ENCODE peak calls at places on chromosomes 13 and 19, in six cellular contexts. One of them, this sample, is unnamed. For H3K9me3, the result is how much of the 10 kb centered on the place peaks cover.

GRCh38 chr19:53532362-53532761 is 5.6 kb upstream of the ZNF331 start:
- DNase-seq in body of pancreas: no peak
- DNase-seq in breast epithelium: no peak
- DNase-seq in gastrocnemius medialis: no peak
- DNase-seq in A549: no peak
- DNase-seq in transverse colon: no peak
- DNase-seq in this sample: no peak

GRCh38 chr13:96036515-96036914 is 16.7 kb downstream of the UGGT2 start:
- DNase-seq in body of pancreas: no peak
- DNase-seq in breast epithelium: no peak
- DNase-seq in transverse colon: no peak
- DNase-seq in gastrocnemius medialis: no peak
- DNase-seq in A549: no peak
- DNase-seq in this sample: no peak

GRCh38 chr13:101691326-101691725 is 238.9 kb downstream of the ITGBL1 start:
- DNase-seq in breast epithelium: no peak
- DNase-seq in gastrocnemius medialis: no peak
- DNase-seq in body of pancreas: no peak
- DNase-seq in A549: no peak
- DNase-seq in transverse colon: no peak
- DNase-seq in this sample: no peak

GRCh38 chr19:10871711-10872550 is 578 bp downstream of the CARM1 start:
- DNase-seq in breast epithelium: peak
- DNase-seq in gastrocnemius medialis: peak
- DNase-seq in transverse colon: peak
- DNase-seq in A549: no peak
- DNase-seq in body of pancreas: peak
- DNase-seq in this sample: peak

GRCh38 chr13:49495783-49496762 is at the start of gene PHF11:
- DNase-seq in body of pancreas: peak
- DNase-seq in gastrocnemius medialis: peak
- DNase-seq in transverse colon: peak
- DNase-seq in breast epithelium: peak
- DNase-seq in A549: peak
- DNase-seq in this sample: peak

GRCh38 chr19:10751109-10751972 is 33.5 kb downstream of the DNM2 start:
- DNase-seq in A549: no peak
- DNase-seq in gastrocnemius medialis: no peak
- DNase-seq in body of pancreas: peak
- DNase-seq in transverse colon: peak
- DNase-seq in breast epithelium: peak
- DNase-seq in this sample: no peak

GRCh38 chr13:35865341-35866240 is 265.6 kb downstream of the DCLK1 start:
- DNase-seq in gastrocnemius medialis: no peak
- DNase-seq in breast epithelium: no peak
- DNase-seq in transverse colon: no peak
- DNase-seq in body of pancreas: no peak
- DNase-seq in A549: no peak
- DNase-seq in this sample: no peak

GRCh38 chr19:50398675-50399367 is 14.7 kb downstream of the POLD1 start:
- DNase-seq in breast epithelium: no peak
- DNase-seq in body of pancreas: no peak
- DNase-seq in gastrocnemius medialis: no peak
- DNase-seq in transverse colon: no peak
- DNase-seq in A549: no peak
- DNase-seq in this sample: no peak

GRCh38 chr13:111034811-111035210 is 80.3 kb upstream of the ARHGEF7 start:
- DNase-seq in breast epithelium: no peak
- DNase-seq in body of pancreas: no peak
- DNase-seq in gastrocnemius medialis: no peak
- DNase-seq in transverse colon: no peak
- DNase-seq in A549: no peak
- DNase-seq in this sample: no peak

GRCh38 chr13:36154567-36155231 is 23.5 kb upstream of the DCLK1 start:
- DNase-seq in gastrocnemius medialis: peak
- DNase-seq in transverse colon: no peak
- DNase-seq in A549: no peak
- DNase-seq in breast epithelium: no peak
- DNase-seq in body of pancreas: no peak
- DNase-seq in this sample: no peak

GRCh38 chr13:99380921-99381645 is 73.9 kb upstream of the GPR183 start:
- DNase-seq in gastrocnemius medialis: no peak
- DNase-seq in breast epithelium: no peak
- DNase-seq in A549: no peak
- DNase-seq in transverse colon: no peak
- DNase-seq in body of pancreas: no peak
- DNase-seq in this sample: no peak

GRCh38 chr19:48639483-48640375 is 2.5 kb upstream of the DBP start:
- DNase-seq in breast epithelium: no peak
- DNase-seq in body of pancreas: peak
- DNase-seq in transverse colon: no peak
- DNase-seq in A549: no peak
- DNase-seq in gastrocnemius medialis: no peak
- DNase-seq in this sample: peak

GRCh38 chr13:25990801-25991200 is 61.0 kb downstream of the SHISA2 start:
- DNase-seq in gastrocnemius medialis: no peak
- DNase-seq in breast epithelium: no peak
- DNase-seq in body of pancreas: no peak
- DNase-seq in A549: no peak
- DNase-seq in transverse colon: no peak
- DNase-seq in this sample: no peak

GRCh38 chr19:55877211-55877610 is 40.9 kb downstream of the NLRP4 start:
- DNase-seq in gastrocnemius medialis: no peak
- DNase-seq in transverse colon: no peak
- DNase-seq in A549: no peak
- DNase-seq in body of pancreas: no peak
- DNase-seq in breast epithelium: no peak
- DNase-seq in this sample: no peak

GRCh38 chr13:43935878-43936277 is 56.2 kb downstream of the LACC1 start:
- DNase-seq in gastrocnemius medialis: no peak
- DNase-seq in transverse colon: no peak
- DNase-seq in body of pancreas: no peak
- DNase-seq in breast epithelium: no peak
- DNase-seq in A549: no peak
- DNase-seq in this sample: no peak

GRCh38 chr13:78649997-78650724 is 8.8 kb downstream of the OBI1 start:
- DNase-seq in A549: no peak
- DNase-seq in body of pancreas: no peak
- DNase-seq in gastrocnemius medialis: no peak
- DNase-seq in transverse colon: no peak
- DNase-seq in breast epithelium: no peak
- DNase-seq in this sample: no peak

GRCh38 chr19:45154064-45154827 is 6.5 kb downstream of the NKPD1 start:
- DNase-seq in gastrocnemius medialis: no peak
- DNase-seq in breast epithelium: no peak
- DNase-seq in transverse colon: no peak
- DNase-seq in body of pancreas: peak
- DNase-seq in A549: no peak
- DNase-seq in this sample: no peak

GRCh38 chr13:100473087-100473486 is 115.5 kb downstream of the GGACT start:
- DNase-seq in breast epithelium: no peak
- DNase-seq in A549: no peak
- DNase-seq in gastrocnemius medialis: no peak
- DNase-seq in transverse colon: no peak
- DNase-seq in body of pancreas: no peak
- DNase-seq in this sample: no peak

GRCh38 chr13:22893149-22893548 is 287.6 kb upstream of the SGCG start:
- DNase-seq in breast epithelium: no peak
- DNase-seq in body of pancreas: no peak
- DNase-seq in transverse colon: no peak
- DNase-seq in A549: no peak
- DNase-seq in gastrocnemius medialis: no peak
- DNase-seq in this sample: no peak

GRCh38 chr13:28718538-28719226 is at the start of gene SLC46A3:
- DNase-seq in transverse colon: peak
- DNase-seq in breast epithelium: peak
- DNase-seq in A549: peak
- DNase-seq in body of pancreas: peak
- DNase-seq in gastrocnemius medialis: peak
- DNase-seq in this sample: peak
- H3K27ac ChIP-seq in transverse colon: peak
- H3K27ac ChIP-seq in breast epithelium: peak
- H3K27ac ChIP-seq in A549: peak
- H3K27ac ChIP-seq in body of pancreas: peak
- H3K27ac ChIP-seq in gastrocnemius medialis: peak
- H3K27ac ChIP-seq in this sample: peak

GRCh38 chr19:58183822-58184215 is 958 bp downstream of the ZNF274 start:
- DNase-seq in gastrocnemius medialis: no peak
- DNase-seq in transverse colon: no peak
- DNase-seq in breast epithelium: no peak
- DNase-seq in body of pancreas: no peak
- DNase-seq in A549: no peak
- DNase-seq in this sample: no peak

GRCh38 chr19:58181902-58182576 is 822 bp upstream of the ZNF274 start:
- DNase-seq in A549: peak
- DNase-seq in gastrocnemius medialis: no peak
- DNase-seq in transverse colon: peak
- DNase-seq in breast epithelium: peak
- DNase-seq in body of pancreas: peak
- DNase-seq in this sample: no peak

GRCh38 chr19:58182989-58183821 is at the start of gene ZNF274:
- DNase-seq in gastrocnemius medialis: peak
- DNase-seq in transverse colon: peak
- DNase-seq in breast epithelium: peak
- DNase-seq in body of pancreas: peak
- DNase-seq in A549: peak
- DNase-seq in this sample: peak

DNA sequence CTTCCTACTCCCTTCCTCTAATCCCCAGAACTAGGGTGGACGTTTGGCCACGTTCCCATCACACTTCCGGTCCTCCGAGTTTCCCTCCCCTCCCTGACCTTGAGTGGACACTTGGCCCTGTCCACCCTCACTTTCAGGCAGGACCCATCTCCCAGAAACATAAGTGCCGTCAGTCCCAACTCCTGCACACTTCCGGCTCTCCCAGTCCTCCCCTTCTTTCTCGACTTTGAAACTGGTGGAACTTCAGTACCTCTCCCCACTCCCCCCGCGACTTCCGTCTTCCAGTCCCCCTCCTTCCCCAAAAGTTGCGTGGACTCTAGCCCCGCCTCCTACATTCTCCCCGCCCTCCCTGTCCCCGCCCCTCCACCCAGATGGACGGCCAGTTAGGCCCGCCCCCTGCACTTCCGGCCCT is 278 bp upstream of the ZNF274 start:
- DNase-seq in transverse colon: no peak
- DNase-seq in A549: no peak
- DNase-seq in body of pancreas: no peak
- DNase-seq in breast epithelium: no peak
- DNase-seq in gastrocnemius medialis: no peak
- DNase-seq in this sample: no peak
- H3K9me3 ChIP-seq in transverse colon: half or more
- H3K9me3 ChIP-seq in A549: half or more
- H3K9me3 ChIP-seq in body of pancreas: half or more
- H3K9me3 ChIP-seq in breast epithelium: half or more
- H3K9me3 ChIP-seq in gastrocnemius medialis: half or more
- H3K9me3 ChIP-seq in this sample: half or more

GRCh38 chr19:46404884-46405658 is 8.3 kb downstream of the CCDC8 start:
- DNase-seq in body of pancreas: peak
- DNase-seq in A549: peak
- DNase-seq in transverse colon: no peak
- DNase-seq in breast epithelium: peak
- DNase-seq in gastrocnemius medialis: no peak
- DNase-seq in this sample: no peak

GRCh38 chr19:46409146-46409545 is 4.2 kb downstream of the CCDC8 start:
- DNase-seq in A549: no peak
- DNase-seq in gastrocnemius medialis: no peak
- DNase-seq in breast epithelium: no peak
- DNase-seq in transverse colon: no peak
- DNase-seq in body of pancreas: no peak
- DNase-seq in this sample: no peak

GRCh38 chr19:46410205-46411087 is 2.9 kb downstream of the CCDC8 start:
- DNase-seq in breast epithelium: no peak
- DNase-seq in A549: no peak
- DNase-seq in body of pancreas: no peak
- DNase-seq in gastrocnemius medialis: no peak
- DNase-seq in transverse colon: no peak
- DNase-seq in this sample: no peak

GRCh38 chr19:46408611-46409039 is 4.7 kb downstream of the CCDC8 start:
- DNase-seq in transverse colon: peak
- DNase-seq in body of pancreas: peak
- DNase-seq in A549: no peak
- DNase-seq in gastrocnemius medialis: peak
- DNase-seq in breast epithelium: peak
- DNase-seq in this sample: peak

DNA sequence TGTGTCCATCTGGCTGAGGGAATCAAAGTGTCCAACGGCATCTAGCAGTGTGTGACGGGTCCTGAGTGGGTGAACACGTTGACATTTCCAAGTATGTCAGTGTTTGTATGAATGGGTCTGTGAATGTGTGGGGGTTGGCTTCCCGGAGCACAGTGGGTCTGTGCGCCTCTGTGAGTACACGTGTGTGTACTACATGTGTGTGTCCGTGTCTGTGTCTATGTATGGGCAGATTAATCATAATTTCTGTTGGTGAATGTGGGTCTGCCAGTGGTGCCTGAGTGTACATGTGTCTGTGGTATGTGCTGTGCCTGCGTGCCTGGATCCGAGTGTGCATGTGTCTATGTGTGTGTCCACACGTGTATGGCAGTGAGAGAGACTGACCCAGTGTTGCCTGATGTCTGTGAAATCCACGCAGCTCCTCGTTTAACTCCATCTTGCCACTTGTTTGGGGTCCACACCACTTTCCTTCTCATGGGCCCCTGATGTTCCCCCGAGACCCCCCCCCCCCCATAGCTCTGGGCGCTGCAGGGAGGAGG is 5.4 kb downstream of the CCDC8 start:
- DNase-seq in body of pancreas: no peak
- DNase-seq in transverse colon: no peak
- DNase-seq in gastrocnemius medialis: no peak
- DNase-seq in A549: no peak
- DNase-seq in breast epithelium: no peak
- DNase-seq in this sample: no peak
- TF ChIP-seq POLR2A in body of pancreas: no peak
- TF ChIP-seq POLR2A in transverse colon: no peak
- TF ChIP-seq POLR2A in gastrocnemius medialis: no peak
- TF ChIP-seq POLR2A in A549: no peak
- TF ChIP-seq POLR2A in breast epithelium: no peak
- TF ChIP-seq POLR2A in this sample: no peak

DNA sequence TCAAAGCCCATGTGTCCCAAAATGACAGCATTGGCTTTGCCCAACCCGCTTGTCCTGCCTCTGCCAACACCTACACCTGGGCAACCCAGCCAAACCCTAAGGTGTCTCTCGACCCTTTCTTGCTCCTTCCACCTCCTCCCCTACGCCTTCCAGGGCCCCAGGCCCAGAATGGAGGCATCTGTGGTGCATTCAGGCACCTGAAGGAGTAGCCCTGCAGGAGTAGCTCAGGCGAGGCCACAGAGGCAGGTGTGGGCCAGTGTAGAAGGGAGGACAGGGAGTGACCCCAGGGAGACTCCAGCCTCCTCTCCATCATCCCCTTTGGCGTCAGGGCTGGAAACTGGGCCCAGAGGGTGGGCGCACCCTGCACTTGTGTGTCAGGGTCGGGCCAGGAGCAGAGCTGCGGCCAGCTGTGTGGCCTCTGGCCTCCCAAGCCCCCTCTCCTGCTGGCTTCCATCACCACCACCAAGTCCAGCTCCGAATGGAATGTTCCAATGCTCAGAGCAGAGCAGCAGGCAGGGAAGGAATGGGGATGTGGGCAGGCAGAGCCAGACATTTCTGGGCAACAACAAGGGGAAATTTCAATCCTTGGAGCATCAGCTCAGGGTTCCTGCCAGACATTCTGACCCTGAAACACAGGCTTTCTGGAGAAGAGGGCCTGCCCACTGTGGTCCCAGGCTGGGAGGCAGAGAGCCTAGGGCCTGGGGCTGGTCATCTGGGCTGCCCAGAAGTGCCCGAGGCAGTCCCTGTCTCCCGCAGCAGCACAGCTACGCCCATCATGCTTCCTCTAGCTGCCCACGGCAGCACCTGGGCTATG is 16.4 kb downstream of the PLEKHF1 start:
- DNase-seq in transverse colon: no peak
- DNase-seq in body of pancreas: peak
- DNase-seq in breast epithelium: peak
- DNase-seq in A549: no peak
- DNase-seq in gastrocnemius medialis: peak
- DNase-seq in this sample: no peak
- H3K27ac ChIP-seq in transverse colon: peak
- H3K27ac ChIP-seq in body of pancreas: no peak
- H3K27ac ChIP-seq in breast epithelium: peak
- H3K27ac ChIP-seq in A549: no peak
- H3K27ac ChIP-seq in gastrocnemius medialis: peak
- H3K27ac ChIP-seq in this sample: peak

This sample was measured in uterus.